ENCODE peak calls at places on chromosome 2, in seven cellular contexts. K is IMR-90; R is neuronal stem cell; D is cardiac muscle cell; T is trophoblast cell; E is CD4-positive, alpha-beta memory T cell; Q is A673. Y is an unnamed sample. For H3K4me1, the result is how much of the 10 kb centered on the place peaks cover.

GRCh38 chr2:98464772-98465310 is 20.2 kb downstream of the INPP4A start:
- DNase-seq in K (no peak), R (no peak), D (no peak), T (no peak), E (peak), Q (peak), Y (no peak)

GRCh38 chr2:64629875-64630274 is 23.8 kb downstream of the SERTAD2 start:
- DNase-seq in K (no peak), R (no peak), D (no peak), T (no peak), E (no peak), Q (no peak), Y (no peak)

GRCh38 chr2:95308426-95308990 is 11.4 kb downstream of the KCNIP3 start:
- DNase-seq in K (no peak), R (no peak), D (no peak), T (no peak), E (no peak), Q (no peak), Y (no peak)

GRCh38 chr2:48448274-48449061 is 81.5 kb upstream of the STON1 start:
- DNase-seq in K (peak), R (no peak), D (peak), T (no peak), E (no peak), Q (no peak), Y (no peak)

GRCh38 chr2:42858140-42859005 is 66.0 kb upstream of the HAAO start:
- DNase-seq in K (no peak), R (no peak), D (no peak), T (no peak), E (no peak), Q (no peak), Y (no peak)

GRCh38 chr2:167190053-167190452 is 301.8 kb downstream of the XIRP2 start:
- DNase-seq in K (no peak), R (no peak), D (peak), T (no peak), E (no peak), Q (no peak), Y (no peak)

GRCh38 chr2:26345284-26345553 is 724 bp upstream of the SELENOI start:
- DNase-seq in K (no peak), R (no peak), D (no peak), T (no peak), E (no peak), Q (no peak), Y (no peak)

GRCh38 chr2:171630812-171631626 is 56.2 kb upstream of the DYNC1I2 start:
- DNase-seq in K (no peak), R (no peak), D (peak), T (peak), E (no peak), Q (peak), Y (no peak)

GRCh38 chr2:65057391-65058052 is 1.3 kb downstream of the CEP68 start:
- DNase-seq in K (peak), R (no peak), D (peak), T (no peak), E (peak), Q (peak), Y (peak)

GRCh38 chr2:48424866-48425265 is 105.1 kb upstream of the STON1 start:
- DNase-seq in K (no peak), R (no peak), D (no peak), T (no peak), E (no peak), Q (no peak), Y (no peak)

GRCh38 chr2:201572822-201573493 is 70.3 kb downstream of the TMEM237 start:
- DNase-seq in K (no peak), R (no peak), D (no peak), T (no peak), E (no peak), Q (no peak), Y (no peak)

GRCh38 chr2:129744141-129744540 is 235.3 kb upstream of the RAB6C start:
- DNase-seq in K (no peak), R (no peak), D (no peak), T (no peak), E (no peak), Q (no peak), Y (no peak)

GRCh38 chr2:64906853-64907536 is 82.2 kb upstream of the SLC1A4 start:
- DNase-seq in K (no peak), R (no peak), D (no peak), T (no peak), E (no peak), Q (no peak), Y (no peak)

GRCh38 chr2:112996635-112997034 is 8.6 kb upstream of the IL36A start:
- DNase-seq in K (no peak), R (no peak), D (no peak), T (no peak), E (peak), Q (no peak), Y (no peak)

GRCh38 chr2:240925576-240926515 is 19.7 kb downstream of the CROCC2 start:
- DNase-seq in K (no peak), R (no peak), D (no peak), T (peak), E (peak), Q (no peak), Y (no peak)

GRCh38 chr2:241161646-241162281 is 11.5 kb downstream of the PPP1R7 start:
- DNase-seq in K (peak), R (no peak), D (peak), T (no peak), E (no peak), Q (peak), Y (no peak)

GRCh38 chr2:8743261-8743660 is 61.4 kb downstream of the ID2 start:
- DNase-seq in K (peak), R (no peak), D (no peak), T (no peak), E (no peak), Q (no peak), Y (no peak)

GRCh38 chr2:224775638-224776037 is 59.5 kb upstream of the CCDC195 start:
- DNase-seq in K (no peak), R (no peak), D (peak), T (no peak), E (no peak), Q (no peak), Y (no peak)

GRCh38 chr2:238166391-238167343 is 7.9 kb downstream of the ERFE start:
- DNase-seq in K (no peak), R (no peak), D (no peak), T (no peak), E (no peak), Q (no peak), Y (peak)

GRCh38 chr2:161308178-161308955 is at the start of gene PSMD14:
- DNase-seq in K (peak), R (peak), D (peak), T (peak), E (peak), Q (peak), Y (peak)

GRCh38 chr2:86616502-86616901 is 7.2 kb downstream of the RNF103 start:
- DNase-seq in K (no peak), R (no peak), D (no peak), T (no peak), E (no peak), Q (no peak), Y (no peak)

GRCh38 chr2:1052671-1053270 is 102.1 kb downstream of the SNTG2 start:
- DNase-seq in K (peak), R (no peak), D (peak), T (no peak), E (no peak), Q (no peak), Y (no peak)

GRCh38 chr2:85095094-85095493 is 38.1 kb upstream of the TCF7L1 start:
- DNase-seq in K (peak), R (no peak), D (peak), T (peak), E (no peak), Q (no peak), Y (no peak)

GRCh38 chr2:191580581-191580980 is 97.4 kb upstream of the NABP1 start:
- DNase-seq in K (no peak), R (no peak), D (no peak), T (no peak), E (no peak), Q (peak), Y (no peak)

GRCh38 chr2:12232876-12233275 is 483.9 kb upstream of the TRIB2 start:
- DNase-seq in K (no peak), R (no peak), D (no peak), T (no peak), E (no peak), Q (no peak), Y (no peak)

GRCh38 chr2:128654404-128654803 is 335.7 kb upstream of the HS6ST1 start:
- DNase-seq in K (no peak), R (no peak), D (no peak), T (no peak), E (no peak), Q (no peak), Y (no peak)

DNA sequence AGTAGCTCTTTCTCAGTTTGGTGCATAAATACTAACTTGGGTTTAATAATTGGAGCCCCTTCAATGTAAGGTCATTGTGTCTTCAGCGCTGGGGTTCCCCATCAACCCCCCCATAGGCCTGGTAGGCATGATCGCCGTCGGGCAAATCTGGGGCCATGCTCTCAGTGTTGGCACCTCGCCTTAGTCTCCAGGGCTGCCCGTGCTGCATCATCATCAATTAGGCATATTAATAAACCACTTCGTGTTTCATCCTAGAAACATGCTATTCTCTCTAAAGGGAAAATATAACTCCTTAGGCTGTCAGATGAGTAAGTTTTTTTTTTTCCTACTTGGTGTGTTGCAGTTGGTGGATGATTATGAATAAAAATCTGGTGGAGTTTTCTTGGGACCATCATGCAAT is 96.7 kb upstream of the IL1R2 start:
- DNase-seq in K (no peak), R (no peak), D (no peak), T (no peak), E (no peak), Q (no peak), Y (no peak)
- H3K27ac ChIP-seq in K (no peak), R (no peak), D (no peak), T (no peak), E (no peak), Q (no peak), Y (no peak)

DNA sequence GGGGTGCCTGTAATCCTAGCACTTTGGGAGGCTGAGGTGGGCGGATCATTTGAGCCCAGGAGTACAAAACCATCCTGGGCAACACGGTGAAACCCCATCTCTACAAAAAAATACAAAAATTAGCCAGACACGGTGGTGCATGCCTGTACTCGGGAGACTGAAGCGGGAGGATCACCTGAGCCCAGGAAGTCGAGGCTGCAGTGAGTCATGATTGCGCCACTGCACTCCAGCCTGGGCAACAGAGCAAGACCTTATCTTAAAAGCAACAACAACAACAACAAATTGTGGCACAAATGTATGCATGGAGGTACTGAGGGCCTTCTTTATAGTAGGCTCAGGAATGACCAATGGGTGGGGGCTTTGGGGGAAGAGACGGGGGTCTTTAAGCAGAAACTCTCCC is 38.5 kb downstream of the HPCAL1 start:
- DNase-seq in K (no peak), R (no peak), D (no peak), T (peak), E (no peak), Q (no peak), Y (no peak)
- H3K4me1 ChIP-seq in K (under half), R (under half), D (under half), T (under half), E (half or more), Q (under half), Y (under half)

GRCh38 chr2:38533180-38533579 is 69.5 kb downstream of the HNRNPLL start:
- DNase-seq in K (no peak), R (no peak), D (no peak), T (no peak), E (no peak), Q (no peak), Y (peak)
- H3K4me3 ChIP-seq in K (no peak), R (no peak), D (no peak), T (no peak), E (no peak), Q (no peak), Y (no peak)

DNA sequence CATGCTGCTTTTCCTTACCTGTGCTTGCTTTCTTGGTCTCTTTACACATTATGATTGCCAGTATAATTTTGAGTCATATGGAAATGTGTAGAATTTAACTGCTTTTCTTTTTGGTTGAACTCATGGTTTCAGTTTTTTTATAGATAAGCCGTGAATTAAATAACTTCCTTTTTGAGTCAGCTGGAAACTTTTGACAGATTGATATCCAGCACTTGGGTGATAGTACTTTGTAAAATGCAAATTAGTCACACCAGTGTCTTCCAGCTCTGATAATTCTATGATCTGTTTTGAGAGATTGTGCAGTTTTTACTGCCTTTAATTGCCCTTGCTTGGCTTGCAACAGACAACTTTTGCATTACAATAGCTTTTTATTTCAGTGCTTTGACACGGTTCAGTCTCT is 86.4 kb downstream of the NCOA1 start:
- DNase-seq in K (no peak), R (no peak), D (peak), T (no peak), E (no peak), Q (peak), Y (no peak)
- H3K27ac ChIP-seq in K (no peak), R (no peak), D (no peak), T (no peak), E (no peak), Q (no peak), Y (no peak)